ENCODE peak calls at places on chromosomes 7 and 10, in four cellular contexts. Y, X, E and L are unnamed samples.

GRCh38 chr10:58998924-58999713 is 177.3 kb upstream of the PHYHIPL start:
- DNase-seq in Y (no peak), X (no peak), E (peak; percentile 48), L (no peak)

GRCh38 chr10:619710-620109 is 69.8 kb downstream of the DIP2C start:
- DNase-seq in Y (no peak), X (no peak), E (no peak), L (no peak)

GRCh38 chr10:11555556-11555955 is 55.9 kb downstream of the USP6NL start:
- DNase-seq in Y (no peak), X (no peak), E (no peak), L (no peak)

GRCh38 chr7:29017666-29018065 is 59.5 kb upstream of the TRIL start:
- DNase-seq in Y (no peak), X (no peak), E (peak; percentile 75), L (peak; percentile 12)

GRCh38 chr10:123635745-123636144 is 30.4 kb upstream of the GPR26 start:
- DNase-seq in Y (peak; percentile 52), X (no peak), E (no peak), L (peak; percentile 16)

GRCh38 chr10:69838853-69839252 is 37.1 kb downstream of the COL13A1 start:
- DNase-seq in Y (no peak), X (no peak), E (peak; percentile 81), L (peak; percentile 45)

GRCh38 chr7:77649950-77650349 is 46.3 kb upstream of the RSBN1L start:
- DNase-seq in Y (no peak), X (no peak), E (peak; percentile 74), L (peak; percentile 33)

GRCh38 chr7:140033036-140033435 is 29.7 kb downstream of the PARP12 start:
- DNase-seq in Y (no peak), X (no peak), E (peak; percentile 78), L (peak; percentile 51)

GRCh38 chr7:103660455-103661371 is 214.7 kb upstream of the SLC26A5 start:
- DNase-seq in Y (no peak), X (no peak), E (peak; percentile 67), L (peak; percentile 39)

GRCh38 chr10:47326306-47326926 is 4.2 kb downstream of the GDF2 start:
- DNase-seq in Y (no peak), X (no peak), E (no peak), L (no peak)

GRCh38 chr7:18647602-18648001 is 152.1 kb downstream of the HDAC9 start:
- DNase-seq in Y (no peak), X (peak; percentile 80), E (no peak), L (no peak)

GRCh38 chr7:96236198-96237039 is 85.5 kb downstream of the SLC25A13 start:
- DNase-seq in Y (peak; percentile 18), X (no peak), E (peak; percentile 94), L (peak; percentile 58)

GRCh38 chr7:584122-584465 is 64.4 kb upstream of the PDGFA start:
- DNase-seq in Y (no peak), X (no peak), E (no peak), L (no peak)

GRCh38 chr10:15316144-15316543 is 54.9 kb downstream of the FAM171A1 start:
- DNase-seq in Y (no peak), X (no peak), E (no peak), L (no peak)

GRCh38 chr10:12165036-12165435 is 30.7 kb downstream of the NUDT5 start:
- DNase-seq in Y (no peak), X (no peak), E (no peak), L (no peak)

GRCh38 chr10:78342787-78343186 is 309.1 kb downstream of the RPS24 start:
- DNase-seq in Y (no peak), X (no peak), E (no peak), L (no peak)

GRCh38 chr7:102279537-102280400 is 6.9 kb upstream of the SH2B2 start:
- DNase-seq in Y (peak; percentile 27), X (peak; percentile 89), E (peak; percentile 51), L (peak; percentile 57)

GRCh38 chr10:91597397-91597881 is 35.4 kb downstream of the PPP1R3C start:
- DNase-seq in Y (no peak), X (no peak), E (peak; percentile 53), L (peak; percentile 42)

GRCh38 chr7:100612730-100613446 is 548 bp downstream of the MOSPD3 start:
- DNase-seq in Y (no peak), X (peak; percentile 62), E (no peak), L (peak; percentile 27)

GRCh38 chr7:129831424-129832058 is 121.2 kb downstream of the UBE2H start:
- DNase-seq in Y (peak; percentile 89), X (peak; percentile 67), E (peak; percentile 98), L (peak; percentile 86)

GRCh38 chr7:155223503-155223902 is 74.2 kb upstream of the INSIG1 start:
- DNase-seq in Y (no peak), X (no peak), E (no peak), L (no peak)

GRCh38 chr10:103542764-103543616 is 49.5 kb downstream of the NEURL1 start:
- DNase-seq in Y (peak; percentile 46), X (peak; percentile 77), E (peak; percentile 33), L (peak; percentile 59)

GRCh38 chr10:97321807-97322195 is 2.7 kb downstream of the FRAT1 start:
- DNase-seq in Y (no peak), X (peak; percentile 27), E (no peak), L (no peak)

GRCh38 chr10:11351801-11352200 is 259.6 kb downstream of the USP6NL start:
- DNase-seq in Y (no peak), X (no peak), E (no peak), L (no peak)

DNA sequence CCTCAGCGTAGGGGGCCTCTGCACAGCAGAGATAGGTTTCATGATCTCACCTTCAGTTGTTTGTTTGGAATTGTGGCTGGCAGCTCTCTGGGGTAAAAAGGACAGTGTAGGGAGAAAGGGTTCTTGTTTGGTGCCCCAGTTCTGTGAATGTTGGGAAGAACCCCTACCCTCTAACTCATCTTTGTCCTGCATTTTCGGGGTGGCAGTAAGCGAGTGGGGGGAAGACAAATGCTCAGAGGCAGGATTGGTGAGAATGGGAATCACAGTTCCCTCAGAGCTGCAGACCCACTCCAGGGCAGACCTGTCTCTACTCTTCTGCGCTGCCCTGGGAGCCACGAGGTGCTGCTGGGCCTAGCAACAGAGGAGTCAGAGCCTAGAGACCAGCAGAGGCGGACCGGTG is 1.8 kb upstream of the LBX1 start:
- DNase-seq in Y (no peak), X (no peak), E (no peak), L (no peak)
- TF ChIP-seq EZH2 in Y (no peak), X (no peak), E (no peak), L (no peak)

DNA sequence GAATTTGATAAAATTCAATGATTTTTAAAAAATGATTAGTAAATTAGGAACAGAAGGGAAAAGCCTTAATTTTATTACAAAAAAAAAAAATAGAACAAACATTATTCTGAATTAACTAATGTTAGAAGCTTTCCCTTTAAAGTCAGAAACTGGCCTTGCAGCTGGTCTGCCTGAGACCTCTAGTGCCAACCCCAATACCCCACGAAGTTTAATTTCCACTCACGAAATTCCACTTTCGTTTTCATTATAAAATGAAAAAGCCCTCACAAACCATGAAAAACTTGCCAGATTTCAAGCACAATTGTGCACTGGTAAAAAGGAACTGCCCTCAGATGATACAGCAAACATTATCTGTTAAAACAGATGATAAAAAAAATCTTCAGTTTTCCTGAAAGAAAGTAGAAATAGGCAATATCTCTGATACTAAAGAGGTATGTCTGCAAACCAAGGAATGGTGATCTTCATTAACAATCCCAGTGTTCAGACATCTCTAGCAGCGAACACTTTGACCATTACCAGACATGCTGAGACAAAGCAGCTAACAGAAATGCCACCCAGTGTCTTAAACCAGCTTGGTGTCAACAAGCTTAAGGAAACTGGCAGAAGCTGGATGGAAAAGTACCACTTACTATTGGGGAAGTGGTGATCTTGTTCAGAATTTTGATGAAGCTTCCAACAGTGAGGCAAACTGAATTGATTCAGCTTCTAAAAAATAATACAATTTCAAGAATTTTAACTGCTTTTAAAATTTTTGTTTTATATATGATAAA is 80.2 kb downstream of the PALS2 start:
- DNase-seq in Y (no peak), X (peak; percentile 32), E (peak; percentile 17), L (peak; percentile 38)
- H3K4me3 ChIP-seq in Y (no peak overlapping the region), X (no peak overlapping the region), E (peak overlapping the region; percentile 9), L (peak overlapping the region; percentile 66)

GRCh38 chr10:26216577-26216948 is at the start of gene GAD2:
- DNase-seq in Y (no peak), X (peak; percentile 51), E (no peak), L (no peak)

GRCh38 chr10:26215923-26216576 is 524 bp upstream of the GAD2 start:
- DNase-seq in Y (no peak), X (peak; percentile 90), E (peak; percentile 35), L (peak; percentile 66)

GRCh38 chr10:26217396-26218105 is 977 bp downstream of the GAD2 start:
- DNase-seq in Y (no peak), X (peak; percentile 67), E (no peak), L (peak; percentile 6)

GRCh38 chr10:26215534-26215922 is 1.0 kb upstream of the GAD2 start:
- DNase-seq in Y (no peak), X (no peak), E (no peak), L (no peak)

GRCh38 chr10:26216949-26217395 is 398 bp downstream of the GAD2 start:
- DNase-seq in Y (no peak), X (no peak), E (no peak), L (no peak)
- TF ChIP-seq EZH2 in Y (no peak), X (peak; percentile 89), E (no peak), L (peak; percentile 56)

GRCh38 chr7:94395141-94396041 is 696 bp downstream of the COL1A2 start:
- DNase-seq in Y (peak; percentile 59), X (peak; percentile 79), E (peak; percentile 81), L (peak; percentile 89)

GRCh38 chr7:94396044-94396443 is 1.3 kb downstream of the COL1A2 start:
- DNase-seq in Y (no peak), X (peak; percentile 1), E (peak; percentile 84), L (peak; percentile 91)

GRCh38 chr7:94393251-94393758 is 1.4 kb upstream of the COL1A2 start:
- DNase-seq in Y (no peak), X (peak; percentile 65), E (peak; percentile 58), L (peak; percentile 65)

GRCh38 chr7:94394058-94394398 is 667 bp upstream of the COL1A2 start:
- DNase-seq in Y (no peak), X (no peak), E (peak; percentile 80), L (peak; percentile 88)

DNA sequence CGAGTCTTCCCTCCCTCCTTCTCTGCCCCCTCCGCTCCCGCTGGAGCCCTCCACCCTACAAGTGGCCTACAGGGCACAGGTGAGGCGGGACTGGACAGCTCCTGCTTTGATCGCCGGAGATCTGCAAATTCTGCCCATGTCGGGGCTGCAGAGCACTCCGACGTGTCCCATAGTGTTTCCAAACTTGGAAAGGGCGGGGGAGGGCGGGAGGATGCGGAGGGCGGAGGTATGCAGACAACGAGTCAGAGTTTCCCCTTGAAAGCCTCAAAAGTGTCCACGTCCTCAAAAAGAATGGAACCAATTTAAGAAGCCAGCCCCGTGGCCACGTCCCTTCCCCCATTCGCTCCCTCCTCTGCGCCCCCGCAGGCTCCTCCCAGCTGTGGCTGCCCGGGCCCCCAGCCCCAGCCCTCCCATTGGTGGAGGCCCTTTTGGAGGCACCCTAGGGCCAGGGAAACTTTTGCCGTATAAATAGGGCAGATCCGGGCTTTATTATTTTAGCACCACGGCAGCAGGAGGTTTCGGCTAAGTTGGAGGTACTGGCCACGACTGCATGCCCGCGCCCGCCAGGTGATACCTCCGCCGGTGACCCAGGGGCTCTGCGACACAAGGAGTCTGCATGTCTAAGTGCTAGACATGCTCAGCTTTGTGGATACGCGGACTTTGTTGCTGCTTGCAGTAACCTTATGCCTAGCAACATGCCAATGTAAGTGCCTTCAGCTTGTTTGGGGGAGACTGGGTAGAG is at the start of gene COL1A2:
- DNase-seq in Y (no peak), X (peak; percentile 70), E (peak; percentile 99), L (peak; percentile 99)
- H3K4me3 ChIP-seq in Y (no peak within 1 kb of the TSS), X (peak within 1 kb of the TSS; percentile 57), E (peak within 1 kb of the TSS; percentile 100), L (peak within 1 kb of the TSS; percentile 99)

GRCh38 chr7:35251606-35252310 is 2.1 kb downstream of the TBX20 start:
- DNase-seq in Y (no peak), X (no peak), E (no peak), L (no peak)
- TF ChIP-seq EZH2 in Y (no peak), X (no peak), E (no peak), L (no peak)